ENCODE peak calls at places on chromosome X, in four cellular contexts. H, Y, E and O are unnamed samples.

GRCh38 chrX:8140986-8141385 is 30.1 kb downstream of the VCX2 start:
- DNase-seq in Y (no peak), E (no peak), H (no peak), O (no peak)

GRCh38 chrX:67574696-67575095 is 30.9 kb downstream of the AR start:
- DNase-seq in E (no peak), H (no peak), Y (no peak), O (no peak)

GRCh38 chrX:12961191-12961718 is 13.7 kb upstream of the TMSB4X start:
- DNase-seq in Y (no peak), E (no peak), H (no peak), O (no peak)

GRCh38 chrX:140572724-140573123 is 67.9 kb upstream of the SOX3 start:
- DNase-seq in Y (no peak), E (peak; percentile 23), H (peak; percentile 10), O (no peak)

GRCh38 chrX:112641449-112641848 is 38.3 kb downstream of the LHFPL1 start:
- DNase-seq in E (no peak), Y (no peak), H (no peak), O (no peak)

GRCh38 chrX:72262077-72262476 is 15.0 kb downstream of the RPS4X start:
- DNase-seq in H (no peak), Y (no peak), E (no peak), O (no peak)

GRCh38 chrX:139203681-139204575 is 326.6 kb upstream of the F9 start:
- DNase-seq in E (peak; percentile 13), Y (peak; percentile 12), H (no peak), O (no peak)

GRCh38 chrX:19627081-19627480 is 111.8 kb upstream of the MAP3K15 start:
- DNase-seq in E (no peak), Y (no peak), H (no peak), O (no peak)

DNA sequence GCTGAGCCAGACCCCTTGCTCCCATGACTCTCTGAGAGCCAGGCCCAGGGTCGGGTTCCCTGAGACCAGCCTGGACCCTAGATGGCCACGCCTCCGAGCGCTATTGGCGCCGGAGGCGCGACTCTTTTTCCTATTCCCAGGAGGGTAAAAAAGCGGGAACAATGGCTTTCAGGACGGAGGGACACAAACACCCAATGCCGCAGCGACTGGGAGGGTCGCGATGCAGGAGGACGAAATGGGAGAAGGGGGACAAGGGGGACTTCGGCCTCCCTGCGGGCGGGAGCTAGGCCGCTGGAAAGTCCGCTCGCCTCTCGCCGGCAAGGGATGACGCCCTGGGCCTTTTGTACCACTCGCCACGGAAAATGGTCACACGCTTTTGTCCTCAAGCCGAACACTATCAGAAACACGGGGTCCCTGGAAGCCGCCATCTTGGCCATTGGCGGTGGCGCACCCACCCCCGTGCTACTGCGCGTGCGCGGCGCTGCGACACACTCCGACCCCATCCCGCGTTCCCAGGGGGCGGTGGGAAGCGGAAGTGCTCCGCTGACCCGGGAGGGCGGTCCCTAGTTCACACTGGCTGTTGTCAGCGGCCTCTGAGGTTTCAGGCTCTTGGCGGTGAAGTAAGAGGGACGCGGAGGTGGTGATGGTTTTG is 98.4 kb downstream of the ZNF674 start:
- DNase-seq in H (peak; percentile 76), Y (peak; percentile 46), E (peak; percentile 79), O (peak; percentile 74)
- TF ChIP-seq POLR2A in H (peak; percentile 18), Y (peak; percentile 24), E (peak; percentile 78), O (peak; percentile 63)

GRCh38 chrX:155218777-155219176 is 2.5 kb downstream of the VBP1 start:
- DNase-seq in H (no peak), Y (no peak), E (no peak), O (no peak)

GRCh38 chrX:155213731-155214130 is 2.5 kb upstream of the VBP1 start:
- DNase-seq in H (no peak), E (no peak), Y (no peak), O (no peak)

GRCh38 chrX:155215443-155216178 is 649 bp upstream of the VBP1 start:
- DNase-seq in H (no peak), Y (no peak), E (no peak), O (no peak)

GRCh38 chrX:155216940-155217450 is 735 bp downstream of the VBP1 start:
- DNase-seq in Y (no peak), H (no peak), E (no peak), O (no peak)

GRCh38 chrX:155216179-155216939 is at the start of gene VBP1:
- DNase-seq in H (peak; percentile 79), E (peak; percentile 89), Y (peak; percentile 92), O (peak; percentile 58)
- TF ChIP-seq POLR2A in H (no peak), E (peak; percentile 62), Y (peak; percentile 40), O (peak; percentile 67)

GRCh38 chrX:40651620-40652223 is 4.4 kb upstream of the CXorf38 start:
- DNase-seq in E (peak; percentile 67), H (peak; percentile 73), Y (peak; percentile 42), O (no peak)

GRCh38 chrX:40644175-40644574 is 3.2 kb downstream of the CXorf38 start:
- DNase-seq in H (peak; percentile 21), E (no peak), Y (no peak), O (no peak)

GRCh38 chrX:40644821-40645358 is 2.5 kb downstream of the CXorf38 start:
- DNase-seq in E (peak; percentile 26), H (peak; percentile 60), Y (peak; percentile 5), O (peak; percentile 37)

GRCh38 chrX:40646489-40647306 is 663 bp downstream of the CXorf38 start:
- DNase-seq in Y (peak; percentile 17), E (peak; percentile 49), H (peak; percentile 7), O (peak; percentile 38)

GRCh38 chrX:40647307-40648197 is at the start of gene CXorf38:
- DNase-seq in Y (peak; percentile 81), E (peak; percentile 92), H (peak; percentile 80), O (peak; percentile 66)
- TF ChIP-seq POLR2A in Y (peak; percentile 67), E (peak; percentile 59), H (peak; percentile 12), O (peak; percentile 65)

DNA sequence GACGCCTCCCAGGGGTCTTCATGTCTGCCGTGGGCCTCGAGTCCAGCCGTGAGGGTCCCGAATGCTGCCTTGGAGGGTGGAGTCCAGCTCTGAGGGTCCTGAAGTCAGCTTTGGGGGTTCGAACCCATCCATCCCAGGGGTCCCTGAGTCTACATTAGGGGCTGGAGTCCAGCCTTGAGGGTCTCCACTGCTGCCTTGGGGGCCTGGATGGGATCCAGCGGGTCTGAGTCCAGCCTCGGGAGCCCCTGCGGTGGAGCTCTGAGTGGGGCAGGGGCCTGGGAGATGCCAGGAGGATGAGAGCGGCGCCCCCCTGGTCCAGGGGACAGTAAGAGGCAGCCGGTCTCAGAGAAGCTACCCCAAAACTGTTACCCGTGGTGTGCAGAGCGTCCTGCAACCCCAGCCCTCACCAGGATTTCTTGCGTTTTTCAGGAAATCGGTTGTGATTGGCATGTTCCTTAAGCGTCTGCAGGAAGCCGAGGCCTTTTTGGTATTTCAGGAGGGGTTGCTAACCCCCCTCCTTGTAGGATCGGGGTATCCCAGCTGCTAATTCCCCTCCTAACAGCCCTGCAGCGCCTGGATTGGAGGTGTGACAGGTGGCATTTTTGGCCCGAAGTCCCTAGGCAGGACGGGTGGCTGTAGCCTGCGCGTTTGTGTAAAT is 1.7 kb upstream of the GTPBP6 start:
- DNase-seq in E (peak; percentile 39), H (no peak), Y (no peak), O (no peak)
- TF ChIP-seq POLR2A in E (no peak), H (no peak), Y (no peak), O (no peak)